ENCODE peak calls at places on chromosomes 12 and 14, in four cellular contexts. S is Caco-2, A is SHP77, F is GM06990. N is an unnamed sample.

GRCh38 chr14:68951051-68951797 is 27.9 kb downstream of the ACTN1 start:
- DNase-seq in S (no peak), A (no peak), F (no peak), N (no peak)

GRCh38 chr12:80040075-80040738 is 59.1 kb upstream of the OTOGL start:
- DNase-seq in S (no peak), A (no peak), F (no peak), N (no peak)

GRCh38 chr14:29222671-29223268 is 456.2 kb downstream of the FOXG1 start:
- DNase-seq in S (peak), A (peak), F (no peak), N (peak)

GRCh38 chr12:113940929-113941486 is 25.1 kb downstream of the RBM19 start:
- DNase-seq in S (no peak), A (no peak), F (no peak), N (no peak)

GRCh38 chr12:45259732-45260480 is 44.0 kb downstream of the ANO6 start:
- DNase-seq in S (peak), A (no peak), F (no peak), N (no peak)

GRCh38 chr12:6916426-6917200 is 2.2 kb downstream of the ENO2 start:
- DNase-seq in S (no peak), A (no peak), F (no peak), N (no peak)

GRCh38 chr12:67382206-67382871 is 113.2 kb downstream of the CAND1 start:
- DNase-seq in S (no peak), A (no peak), F (no peak), N (no peak)

GRCh38 chr12:12718853-12719252 is 1.7 kb downstream of the CDKN1B start:
- DNase-seq in S (peak), A (no peak), F (no peak), N (no peak)

GRCh38 chr14:33057585-33057984 is 118.9 kb downstream of the NPAS3 start:
- DNase-seq in S (no peak), A (no peak), F (no peak), N (no peak)

GRCh38 chr12:52207895-52208294 is 16.1 kb upstream of the KRT80 start:
- DNase-seq in S (no peak), A (peak), F (no peak), N (no peak)

N was measured in NCI-H187.